ENCODE peak calls at places on chromosomes 12 and 14, in six cellular contexts. E, U, G, H, Z and P are unnamed samples.

GRCh38 chr12:115227137-115227615 is 543.2 kb upstream of the TBX3 start:
- DNase-seq in U (no peak), G (no peak), Z (peak), E (no peak), H (no peak), P (no peak)

GRCh38 chr14:96245710-96246534 is 10.1 kb upstream of the BDKRB1 start:
- DNase-seq in E (no peak), Z (no peak), U (no peak), H (no peak), G (no peak), P (no peak)

GRCh38 chr12:108634225-108634795 is 616 bp upstream of the SELPLG start:
- DNase-seq in H (no peak), U (no peak), E (no peak), Z (no peak), G (no peak), P (no peak)

GRCh38 chr14:46490150-46490769 is 161.3 kb downstream of the RPL10L start:
- DNase-seq in H (peak), E (no peak), G (no peak), U (peak), Z (peak), P (peak)

GRCh38 chr12:17030338-17030737 is 424.4 kb upstream of the LMO3 start:
- DNase-seq in U (peak), H (no peak), Z (no peak), G (no peak), E (no peak), P (no peak)

GRCh38 chr12:89752331-89752730 is 43.7 kb upstream of the ATP2B1 start:
- DNase-seq in Z (no peak), U (no peak), E (no peak), G (no peak), H (no peak), P (peak)

GRCh38 chr14:105474478-105475268 is at the start of gene CRIP2:
- DNase-seq in E (peak), G (no peak), Z (no peak), U (peak), H (peak), P (peak)

GRCh38 chr12:101570022-101570421 is 24.7 kb upstream of the MYBPC1 start:
- DNase-seq in E (no peak), H (no peak), G (no peak), U (peak), Z (no peak), P (no peak)

GRCh38 chr12:75855360-75855759 is 176.2 kb downstream of the PHLDA1 start:
- DNase-seq in E (no peak), U (no peak), Z (no peak), H (no peak), G (no peak), P (no peak)

GRCh38 chr12:5391638-5392037 is 40.3 kb upstream of the NTF3 start:
- DNase-seq in U (no peak), H (no peak), E (no peak), Z (no peak), G (no peak), P (no peak)

GRCh38 chr12:116346751-116347150 is 69.3 kb upstream of the MED13L start:
- DNase-seq in Z (no peak), G (no peak), H (no peak), U (no peak), E (no peak), P (no peak)

GRCh38 chr12:124578854-124579253 is 11.4 kb upstream of the NCOR2 start:
- DNase-seq in U (no peak), E (no peak), Z (no peak), G (no peak), H (peak), P (no peak)

GRCh38 chr12:24256636-24257150 is 307.2 kb upstream of the SOX5 start:
- DNase-seq in H (no peak), Z (no peak), E (no peak), U (peak), G (no peak), P (no peak)

GRCh38 chr14:103404920-103405319 is 19.7 kb downstream of the MARK3 start:
- DNase-seq in Z (no peak), E (no peak), U (no peak), H (no peak), G (no peak), P (no peak)

GRCh38 chr12:113794774-113795173 is 171.4 kb downstream of the RBM19 start:
- DNase-seq in H (peak), E (no peak), U (no peak), Z (no peak), G (no peak), P (no peak)

GRCh38 chr12:64273527-64274403 is 51.7 kb upstream of the KICS2 start:
- DNase-seq in Z (peak), E (no peak), H (peak), G (peak), U (peak), P (no peak)

GRCh38 chr12:62646566-62646965 is 179.9 kb downstream of the MON2 start:
- DNase-seq in G (no peak), E (no peak), U (no peak), H (no peak), Z (no peak), P (no peak)

GRCh38 chr12:28191690-28192089 is 1.4 kb downstream of the CCDC91 start:
- DNase-seq in H (no peak), G (no peak), E (no peak), U (no peak), Z (no peak), P (no peak)

GRCh38 chr14:105470812-105471771 is 3.5 kb upstream of the CRIP2 start:
- DNase-seq in Z (no peak), U (peak), E (no peak), G (no peak), H (no peak), P (no peak)

GRCh38 chr14:93582516-93582915 is 151.8 kb downstream of the UNC79 start:
- DNase-seq in G (no peak), Z (no peak), E (no peak), U (peak), H (no peak), P (no peak)

GRCh38 chr12:74689071-74689655 is 151.5 kb downstream of the ATXN7L3B start:
- DNase-seq in H (no peak), G (peak), Z (peak), E (no peak), U (peak), P (no peak)

GRCh38 chr14:24071144-24071697 is at the start of gene CPNE6:
- DNase-seq in E (no peak), G (no peak), H (no peak), U (no peak), Z (no peak), P (no peak)

GRCh38 chr12:49705479-49706267 is 1.5 kb downstream of the FMNL3 start:
- DNase-seq in E (no peak), Z (no peak), U (no peak), G (peak), H (peak), P (peak)

GRCh38 chr12:113990548-113991223 is 24.6 kb upstream of the RBM19 start:
- DNase-seq in H (no peak), Z (no peak), U (no peak), E (peak), G (no peak), P (no peak)

GRCh38 chr12:12745576-12746211 is 28.5 kb downstream of the CDKN1B start:
- DNase-seq in H (peak), E (no peak), Z (no peak), U (no peak), G (no peak), P (no peak)

GRCh38 chr14:52314521-52315354 is 626 bp downstream of the PTGER2 start:
- DNase-seq in G (peak), H (peak), U (peak), E (no peak), Z (no peak), P (peak)

GRCh38 chr14:24058260-24058950 is 6.6 kb downstream of the CARMIL3 start:
- DNase-seq in Z (no peak), G (no peak), E (no peak), U (peak), H (peak), P (peak)

GRCh38 chr12:98939926-98940325 is 294.8 kb downstream of the APAF1 start:
- DNase-seq in U (no peak), Z (no peak), E (no peak), G (no peak), H (no peak), P (no peak)

GRCh38 chr12:98935847-98936246 is 290.8 kb downstream of the APAF1 start:
- DNase-seq in Z (no peak), H (no peak), E (no peak), G (no peak), U (no peak), P (no peak)

GRCh38 chr12:98939350-98939749 is 294.3 kb downstream of the APAF1 start:
- DNase-seq in E (no peak), Z (peak), G (no peak), U (peak), H (peak), P (no peak)
- TF ChIP-seq CTCF in E (no peak), Z (peak), G (peak), U (peak), H (peak), P (peak)

DNA sequence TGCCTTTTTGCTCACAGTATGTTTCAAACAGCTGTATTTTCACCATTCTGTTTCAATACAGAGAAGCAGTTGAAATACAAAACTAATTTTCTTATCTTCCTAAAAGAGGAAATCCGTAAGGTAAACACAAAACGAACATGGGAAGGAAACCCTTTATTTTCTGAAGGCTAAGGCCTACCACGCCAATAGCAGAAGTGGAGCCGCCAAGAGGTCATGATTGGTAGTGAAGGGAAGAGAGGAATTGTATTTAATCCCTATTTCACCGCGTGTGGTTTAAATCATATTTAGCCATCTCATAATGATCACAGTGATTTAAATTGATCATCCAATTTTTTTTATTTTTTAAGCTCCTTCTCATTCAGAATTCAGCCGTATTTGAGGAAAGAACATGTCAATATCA is 398.2 kb downstream of the PRKD1 start:
- DNase-seq in G (no peak), E (no peak), U (peak), Z (no peak), H (no peak), P (no peak)
- TF ChIP-seq CTCF in G (no peak), E (peak), U (peak), Z (no peak), H (peak), P (peak)

GRCh38 chr12:85156569-85156968 is 120.4 kb downstream of the LRRIQ1 start:
- DNase-seq in Z (no peak), H (no peak), E (no peak), G (no peak), U (no peak), P (no peak)
- TF ChIP-seq CTCF in Z (no peak), H (no peak), E (no peak), G (no peak), U (no peak), P (no peak)

DNA sequence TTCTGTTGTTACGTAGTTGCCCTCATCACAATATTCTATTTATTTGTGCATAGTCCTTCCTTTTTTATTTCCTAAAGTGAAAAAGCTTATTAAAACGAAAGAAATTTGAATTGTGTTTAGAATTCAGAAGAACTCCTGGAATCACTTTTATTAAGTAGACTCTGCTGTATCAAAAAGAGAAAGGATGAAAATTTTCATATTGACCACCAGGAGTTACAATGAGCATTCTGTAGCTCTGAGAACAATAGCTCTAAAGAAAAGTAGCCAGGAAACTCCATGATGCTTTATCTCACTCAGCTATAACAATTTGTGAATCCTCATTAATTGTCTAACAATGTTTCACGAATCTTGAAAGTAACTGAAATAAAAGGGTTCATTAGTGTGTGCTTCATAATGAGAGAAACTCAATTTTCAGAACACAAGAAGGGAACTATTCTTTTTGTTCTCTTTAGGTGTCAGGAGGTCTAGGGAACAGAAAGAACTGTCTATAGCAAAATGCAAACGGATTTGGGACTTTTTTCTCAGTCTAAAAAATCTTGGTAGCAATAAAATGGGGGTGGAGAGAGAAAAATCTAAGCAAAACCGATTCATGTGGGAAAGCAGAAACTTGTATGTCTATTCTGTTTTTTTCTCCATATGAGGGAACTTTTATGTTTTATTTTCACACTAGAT is 19.3 kb downstream of the ASCL1 start:
- DNase-seq in U (no peak), E (no peak), H (no peak), G (no peak), Z (no peak), P (no peak)
- TF ChIP-seq CTCF in U (peak), E (peak), H (peak), G (peak), Z (peak), P (no peak)

DNA sequence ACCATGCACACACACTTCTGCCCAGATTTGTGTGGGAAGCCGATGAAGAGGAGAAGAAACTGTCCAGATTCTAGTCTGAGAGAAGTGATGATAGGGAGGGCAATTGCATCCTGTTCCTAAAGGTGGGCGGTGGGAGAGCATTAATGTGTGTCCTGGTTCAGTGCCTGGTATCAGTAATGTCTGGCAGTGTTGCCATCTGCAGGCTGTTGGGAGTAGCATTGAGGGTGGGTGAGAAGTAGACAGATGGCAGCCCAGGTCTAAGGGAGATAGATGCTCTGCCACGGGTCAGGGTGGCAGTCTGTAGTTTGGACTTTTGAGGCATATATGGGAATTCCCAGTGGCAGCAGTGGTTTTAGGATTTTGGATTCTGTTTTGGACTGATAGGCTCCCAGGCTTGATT is 156.4 kb downstream of the ETNK1 start:
- DNase-seq in Z (no peak), G (no peak), U (no peak), E (no peak), H (no peak), P (no peak)
- TF ChIP-seq CTCF in Z (no peak), G (no peak), U (no peak), E (no peak), H (no peak), P (no peak)

DNA sequence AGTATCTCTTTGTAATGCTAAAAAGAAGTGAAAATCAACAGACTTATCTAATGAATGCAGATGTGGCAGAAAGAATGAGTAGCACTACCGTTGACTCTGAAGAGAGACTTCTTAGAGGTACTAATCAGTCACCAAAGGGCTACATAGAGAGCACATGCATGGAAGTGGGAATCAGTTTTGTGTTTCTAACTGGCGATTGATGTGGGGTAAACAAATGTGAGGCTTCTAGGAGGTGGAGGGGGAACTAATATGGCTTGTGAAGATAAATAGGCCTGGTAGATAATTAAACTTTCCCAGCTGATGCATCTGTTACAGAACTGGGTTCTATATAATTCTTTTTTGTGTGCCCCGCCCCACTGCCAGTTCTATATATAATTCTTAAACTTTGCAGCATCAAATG is 10.6 kb downstream of the COCH start:
- DNase-seq in H (no peak), Z (no peak), G (no peak), E (no peak), U (no peak), P (no peak)
- TF ChIP-seq CTCF in H (no peak), Z (no peak), G (no peak), E (no peak), U (no peak), P (no peak)